ENCODE peak calls at places on chromosomes 13 and 19, in nine cellular contexts. One of them, this sample, is unnamed.

GRCh38 chr13:110706570-110707378 is 858 bp upstream of the CARS2 start:
- ATAC-seq in stimulated activated naive CD8-positive, alpha-beta T cell treated with anti-CD3 and anti-CD28 coated beads, Interleukin-15, amount 100 ng/mL, for 72 hours: no peak
- ATAC-seq in activated naive CD4-positive, alpha-beta T cell treated with anti-CD3 and anti-CD28 coated beads, Interleukin-2, amount 50 U/mL, for 72 hours: no peak
- ATAC-seq in RWPE2: no peak
- ATAC-seq in left cardiac atrium: no peak
- ATAC-seq in CD4-positive, alpha-beta T cell: no peak
- ATAC-seq in HepG2: no peak
- ATAC-seq in activated naive CD8-positive, alpha-beta T cell treated with anti-CD3 and anti-CD28 coated beads, Interleukin-2, amount 10 ng/mL, durations not matched to agents 7 days and 5 days: no peak
- ATAC-seq in naive thymus-derived CD8-positive, alpha-beta T cell: peak
- ATAC-seq in this sample: no peak

GRCh38 chr19:51976852-51977251 is 9.8 kb downstream of the ZNF350 start:
- ATAC-seq in stimulated activated naive CD8-positive, alpha-beta T cell treated with anti-CD3 and anti-CD28 coated beads, Interleukin-15, amount 100 ng/mL, for 72 hours: no peak
- ATAC-seq in activated naive CD4-positive, alpha-beta T cell treated with anti-CD3 and anti-CD28 coated beads, Interleukin-2, amount 50 U/mL, for 72 hours: no peak
- ATAC-seq in RWPE2: no peak
- ATAC-seq in left cardiac atrium: no peak
- ATAC-seq in CD4-positive, alpha-beta T cell: no peak
- ATAC-seq in HepG2: no peak
- ATAC-seq in activated naive CD8-positive, alpha-beta T cell treated with anti-CD3 and anti-CD28 coated beads, Interleukin-2, amount 10 ng/mL, durations not matched to agents 7 days and 5 days: no peak
- ATAC-seq in naive thymus-derived CD8-positive, alpha-beta T cell: no peak
- ATAC-seq in this sample: no peak

GRCh38 chr13:77029436-77029835 is 2.5 kb upstream of the FBXL3 start:
- ATAC-seq in stimulated activated naive CD8-positive, alpha-beta T cell treated with anti-CD3 and anti-CD28 coated beads, Interleukin-15, amount 100 ng/mL, for 72 hours: no peak
- ATAC-seq in activated naive CD4-positive, alpha-beta T cell treated with anti-CD3 and anti-CD28 coated beads, Interleukin-2, amount 50 U/mL, for 72 hours: no peak
- ATAC-seq in RWPE2: no peak
- ATAC-seq in left cardiac atrium: no peak
- ATAC-seq in CD4-positive, alpha-beta T cell: no peak
- ATAC-seq in HepG2: no peak
- ATAC-seq in activated naive CD8-positive, alpha-beta T cell treated with anti-CD3 and anti-CD28 coated beads, Interleukin-2, amount 10 ng/mL, durations not matched to agents 7 days and 5 days: no peak
- ATAC-seq in naive thymus-derived CD8-positive, alpha-beta T cell: no peak
- ATAC-seq in this sample: no peak

GRCh38 chr19:14473915-14474578 is 1.1 kb downstream of the PTGER1 start:
- ATAC-seq in stimulated activated naive CD8-positive, alpha-beta T cell treated with anti-CD3 and anti-CD28 coated beads, Interleukin-15, amount 100 ng/mL, for 72 hours: no peak
- ATAC-seq in activated naive CD4-positive, alpha-beta T cell treated with anti-CD3 and anti-CD28 coated beads, Interleukin-2, amount 50 U/mL, for 72 hours: no peak
- ATAC-seq in RWPE2: no peak
- ATAC-seq in left cardiac atrium: no peak
- ATAC-seq in CD4-positive, alpha-beta T cell: no peak
- ATAC-seq in HepG2: no peak
- ATAC-seq in activated naive CD8-positive, alpha-beta T cell treated with anti-CD3 and anti-CD28 coated beads, Interleukin-2, amount 10 ng/mL, durations not matched to agents 7 days and 5 days: no peak
- ATAC-seq in naive thymus-derived CD8-positive, alpha-beta T cell: no peak
- ATAC-seq in this sample: no peak

GRCh38 chr13:49220856-49221614 is 897 bp downstream of the MLNR start:
- ATAC-seq in stimulated activated naive CD8-positive, alpha-beta T cell treated with anti-CD3 and anti-CD28 coated beads, Interleukin-15, amount 100 ng/mL, for 72 hours: peak
- ATAC-seq in activated naive CD4-positive, alpha-beta T cell treated with anti-CD3 and anti-CD28 coated beads, Interleukin-2, amount 50 U/mL, for 72 hours: peak
- ATAC-seq in RWPE2: no peak
- ATAC-seq in left cardiac atrium: peak
- ATAC-seq in CD4-positive, alpha-beta T cell: no peak
- ATAC-seq in HepG2: no peak
- ATAC-seq in activated naive CD8-positive, alpha-beta T cell treated with anti-CD3 and anti-CD28 coated beads, Interleukin-2, amount 10 ng/mL, durations not matched to agents 7 days and 5 days: peak
- ATAC-seq in naive thymus-derived CD8-positive, alpha-beta T cell: no peak
- ATAC-seq in this sample: peak

GRCh38 chr19:10677796-10678195 is 23.4 kb upstream of the QTRT1 start:
- ATAC-seq in stimulated activated naive CD8-positive, alpha-beta T cell treated with anti-CD3 and anti-CD28 coated beads, Interleukin-15, amount 100 ng/mL, for 72 hours: no peak
- ATAC-seq in activated naive CD4-positive, alpha-beta T cell treated with anti-CD3 and anti-CD28 coated beads, Interleukin-2, amount 50 U/mL, for 72 hours: no peak
- ATAC-seq in RWPE2: no peak
- ATAC-seq in left cardiac atrium: no peak
- ATAC-seq in CD4-positive, alpha-beta T cell: no peak
- ATAC-seq in HepG2: no peak
- ATAC-seq in activated naive CD8-positive, alpha-beta T cell treated with anti-CD3 and anti-CD28 coated beads, Interleukin-2, amount 10 ng/mL, durations not matched to agents 7 days and 5 days: no peak
- ATAC-seq in naive thymus-derived CD8-positive, alpha-beta T cell: no peak
- ATAC-seq in this sample: no peak

GRCh38 chr13:20161275-20161950 is 561 bp upstream of the GJA3 start:
- ATAC-seq in stimulated activated naive CD8-positive, alpha-beta T cell treated with anti-CD3 and anti-CD28 coated beads, Interleukin-15, amount 100 ng/mL, for 72 hours: peak
- ATAC-seq in activated naive CD4-positive, alpha-beta T cell treated with anti-CD3 and anti-CD28 coated beads, Interleukin-2, amount 50 U/mL, for 72 hours: peak
- ATAC-seq in RWPE2: no peak
- ATAC-seq in left cardiac atrium: peak
- ATAC-seq in CD4-positive, alpha-beta T cell: peak
- ATAC-seq in HepG2: no peak
- ATAC-seq in activated naive CD8-positive, alpha-beta T cell treated with anti-CD3 and anti-CD28 coated beads, Interleukin-2, amount 10 ng/mL, durations not matched to agents 7 days and 5 days: peak
- ATAC-seq in naive thymus-derived CD8-positive, alpha-beta T cell: peak
- ATAC-seq in this sample: no peak

GRCh38 chr19:17137417-17137816 is 61.8 kb downstream of the MYO9B start:
- ATAC-seq in stimulated activated naive CD8-positive, alpha-beta T cell treated with anti-CD3 and anti-CD28 coated beads, Interleukin-15, amount 100 ng/mL, for 72 hours: no peak
- ATAC-seq in activated naive CD4-positive, alpha-beta T cell treated with anti-CD3 and anti-CD28 coated beads, Interleukin-2, amount 50 U/mL, for 72 hours: no peak
- ATAC-seq in RWPE2: no peak
- ATAC-seq in left cardiac atrium: no peak
- ATAC-seq in CD4-positive, alpha-beta T cell: no peak
- ATAC-seq in HepG2: no peak
- ATAC-seq in activated naive CD8-positive, alpha-beta T cell treated with anti-CD3 and anti-CD28 coated beads, Interleukin-2, amount 10 ng/mL, durations not matched to agents 7 days and 5 days: no peak
- ATAC-seq in naive thymus-derived CD8-positive, alpha-beta T cell: no peak
- ATAC-seq in this sample: no peak

GRCh38 chr19:4985551-4985991 is 16.7 kb downstream of the KDM4B start:
- ATAC-seq in stimulated activated naive CD8-positive, alpha-beta T cell treated with anti-CD3 and anti-CD28 coated beads, Interleukin-15, amount 100 ng/mL, for 72 hours: no peak
- ATAC-seq in activated naive CD4-positive, alpha-beta T cell treated with anti-CD3 and anti-CD28 coated beads, Interleukin-2, amount 50 U/mL, for 72 hours: no peak
- ATAC-seq in RWPE2: no peak
- ATAC-seq in left cardiac atrium: no peak
- ATAC-seq in CD4-positive, alpha-beta T cell: no peak
- ATAC-seq in HepG2: no peak
- ATAC-seq in activated naive CD8-positive, alpha-beta T cell treated with anti-CD3 and anti-CD28 coated beads, Interleukin-2, amount 10 ng/mL, durations not matched to agents 7 days and 5 days: no peak
- ATAC-seq in naive thymus-derived CD8-positive, alpha-beta T cell: no peak
- ATAC-seq in this sample: no peak

GRCh38 chr19:15399234-15399515 is 19.6 kb upstream of the AKAP8 start:
- ATAC-seq in stimulated activated naive CD8-positive, alpha-beta T cell treated with anti-CD3 and anti-CD28 coated beads, Interleukin-15, amount 100 ng/mL, for 72 hours: no peak
- ATAC-seq in activated naive CD4-positive, alpha-beta T cell treated with anti-CD3 and anti-CD28 coated beads, Interleukin-2, amount 50 U/mL, for 72 hours: no peak
- ATAC-seq in RWPE2: no peak
- ATAC-seq in left cardiac atrium: no peak
- ATAC-seq in CD4-positive, alpha-beta T cell: no peak
- ATAC-seq in HepG2: no peak
- ATAC-seq in activated naive CD8-positive, alpha-beta T cell treated with anti-CD3 and anti-CD28 coated beads, Interleukin-2, amount 10 ng/mL, durations not matched to agents 7 days and 5 days: no peak
- ATAC-seq in naive thymus-derived CD8-positive, alpha-beta T cell: no peak
- ATAC-seq in this sample: no peak

GRCh38 chr13:59408738-59409137 is 755.0 kb downstream of the DIAPH3 start:
- ATAC-seq in stimulated activated naive CD8-positive, alpha-beta T cell treated with anti-CD3 and anti-CD28 coated beads, Interleukin-15, amount 100 ng/mL, for 72 hours: no peak
- ATAC-seq in activated naive CD4-positive, alpha-beta T cell treated with anti-CD3 and anti-CD28 coated beads, Interleukin-2, amount 50 U/mL, for 72 hours: no peak
- ATAC-seq in RWPE2: no peak
- ATAC-seq in left cardiac atrium: no peak
- ATAC-seq in CD4-positive, alpha-beta T cell: no peak
- ATAC-seq in HepG2: no peak
- ATAC-seq in activated naive CD8-positive, alpha-beta T cell treated with anti-CD3 and anti-CD28 coated beads, Interleukin-2, amount 10 ng/mL, durations not matched to agents 7 days and 5 days: no peak
- ATAC-seq in naive thymus-derived CD8-positive, alpha-beta T cell: no peak
- ATAC-seq in this sample: no peak

GRCh38 chr13:25688524-25688923 is 316.8 kb downstream of the ATP8A2 start:
- ATAC-seq in stimulated activated naive CD8-positive, alpha-beta T cell treated with anti-CD3 and anti-CD28 coated beads, Interleukin-15, amount 100 ng/mL, for 72 hours: no peak
- ATAC-seq in activated naive CD4-positive, alpha-beta T cell treated with anti-CD3 and anti-CD28 coated beads, Interleukin-2, amount 50 U/mL, for 72 hours: no peak
- ATAC-seq in RWPE2: no peak
- ATAC-seq in left cardiac atrium: no peak
- ATAC-seq in CD4-positive, alpha-beta T cell: no peak
- ATAC-seq in HepG2: no peak
- ATAC-seq in activated naive CD8-positive, alpha-beta T cell treated with anti-CD3 and anti-CD28 coated beads, Interleukin-2, amount 10 ng/mL, durations not matched to agents 7 days and 5 days: no peak
- ATAC-seq in naive thymus-derived CD8-positive, alpha-beta T cell: no peak
- ATAC-seq in this sample: no peak

GRCh38 chr13:25468330-25469178 is 96.8 kb downstream of the ATP8A2 start:
- ATAC-seq in stimulated activated naive CD8-positive, alpha-beta T cell treated with anti-CD3 and anti-CD28 coated beads, Interleukin-15, amount 100 ng/mL, for 72 hours: peak
- ATAC-seq in activated naive CD4-positive, alpha-beta T cell treated with anti-CD3 and anti-CD28 coated beads, Interleukin-2, amount 50 U/mL, for 72 hours: no peak
- ATAC-seq in RWPE2: peak
- ATAC-seq in left cardiac atrium: peak
- ATAC-seq in CD4-positive, alpha-beta T cell: no peak
- ATAC-seq in HepG2: no peak
- ATAC-seq in activated naive CD8-positive, alpha-beta T cell treated with anti-CD3 and anti-CD28 coated beads, Interleukin-2, amount 10 ng/mL, durations not matched to agents 7 days and 5 days: peak
- ATAC-seq in naive thymus-derived CD8-positive, alpha-beta T cell: no peak
- ATAC-seq in this sample: peak

GRCh38 chr13:79866436-79866835 is 385.5 kb downstream of the NDFIP2 start:
- ATAC-seq in stimulated activated naive CD8-positive, alpha-beta T cell treated with anti-CD3 and anti-CD28 coated beads, Interleukin-15, amount 100 ng/mL, for 72 hours: no peak
- ATAC-seq in activated naive CD4-positive, alpha-beta T cell treated with anti-CD3 and anti-CD28 coated beads, Interleukin-2, amount 50 U/mL, for 72 hours: no peak
- ATAC-seq in RWPE2: no peak
- ATAC-seq in left cardiac atrium: no peak
- ATAC-seq in CD4-positive, alpha-beta T cell: no peak
- ATAC-seq in HepG2: no peak
- ATAC-seq in activated naive CD8-positive, alpha-beta T cell treated with anti-CD3 and anti-CD28 coated beads, Interleukin-2, amount 10 ng/mL, durations not matched to agents 7 days and 5 days: no peak
- ATAC-seq in naive thymus-derived CD8-positive, alpha-beta T cell: no peak
- ATAC-seq in this sample: no peak

GRCh38 chr19:15673176-15673654 is 328 bp downstream of the CYP4F12 start:
- ATAC-seq in stimulated activated naive CD8-positive, alpha-beta T cell treated with anti-CD3 and anti-CD28 coated beads, Interleukin-15, amount 100 ng/mL, for 72 hours: peak
- ATAC-seq in activated naive CD4-positive, alpha-beta T cell treated with anti-CD3 and anti-CD28 coated beads, Interleukin-2, amount 50 U/mL, for 72 hours: no peak
- ATAC-seq in RWPE2: peak
- ATAC-seq in left cardiac atrium: no peak
- ATAC-seq in CD4-positive, alpha-beta T cell: peak
- ATAC-seq in HepG2: peak
- ATAC-seq in activated naive CD8-positive, alpha-beta T cell treated with anti-CD3 and anti-CD28 coated beads, Interleukin-2, amount 10 ng/mL, durations not matched to agents 7 days and 5 days: no peak
- ATAC-seq in naive thymus-derived CD8-positive, alpha-beta T cell: peak
- ATAC-seq in this sample: peak

GRCh38 chr19:18798384-18799352 is 7.6 kb upstream of the COMP start:
- ATAC-seq in stimulated activated naive CD8-positive, alpha-beta T cell treated with anti-CD3 and anti-CD28 coated beads, Interleukin-15, amount 100 ng/mL, for 72 hours: no peak
- ATAC-seq in activated naive CD4-positive, alpha-beta T cell treated with anti-CD3 and anti-CD28 coated beads, Interleukin-2, amount 50 U/mL, for 72 hours: no peak
- ATAC-seq in RWPE2: no peak
- ATAC-seq in left cardiac atrium: no peak
- ATAC-seq in CD4-positive, alpha-beta T cell: no peak
- ATAC-seq in HepG2: peak
- ATAC-seq in activated naive CD8-positive, alpha-beta T cell treated with anti-CD3 and anti-CD28 coated beads, Interleukin-2, amount 10 ng/mL, durations not matched to agents 7 days and 5 days: no peak
- ATAC-seq in naive thymus-derived CD8-positive, alpha-beta T cell: no peak
- ATAC-seq in this sample: no peak

GRCh38 chr19:35510626-35510964 is 2.9 kb downstream of the DMKN start:
- ATAC-seq in stimulated activated naive CD8-positive, alpha-beta T cell treated with anti-CD3 and anti-CD28 coated beads, Interleukin-15, amount 100 ng/mL, for 72 hours: peak
- ATAC-seq in activated naive CD4-positive, alpha-beta T cell treated with anti-CD3 and anti-CD28 coated beads, Interleukin-2, amount 50 U/mL, for 72 hours: peak
- ATAC-seq in RWPE2: no peak
- ATAC-seq in left cardiac atrium: no peak
- ATAC-seq in CD4-positive, alpha-beta T cell: no peak
- ATAC-seq in HepG2: no peak
- ATAC-seq in activated naive CD8-positive, alpha-beta T cell treated with anti-CD3 and anti-CD28 coated beads, Interleukin-2, amount 10 ng/mL, durations not matched to agents 7 days and 5 days: no peak
- ATAC-seq in naive thymus-derived CD8-positive, alpha-beta T cell: no peak
- ATAC-seq in this sample: peak

GRCh38 chr13:40442191-40442590 is 224.2 kb downstream of the FOXO1 start:
- ATAC-seq in stimulated activated naive CD8-positive, alpha-beta T cell treated with anti-CD3 and anti-CD28 coated beads, Interleukin-15, amount 100 ng/mL, for 72 hours: no peak
- ATAC-seq in activated naive CD4-positive, alpha-beta T cell treated with anti-CD3 and anti-CD28 coated beads, Interleukin-2, amount 50 U/mL, for 72 hours: no peak
- ATAC-seq in RWPE2: no peak
- ATAC-seq in left cardiac atrium: no peak
- ATAC-seq in CD4-positive, alpha-beta T cell: no peak
- ATAC-seq in HepG2: no peak
- ATAC-seq in activated naive CD8-positive, alpha-beta T cell treated with anti-CD3 and anti-CD28 coated beads, Interleukin-2, amount 10 ng/mL, durations not matched to agents 7 days and 5 days: no peak
- ATAC-seq in naive thymus-derived CD8-positive, alpha-beta T cell: no peak
- ATAC-seq in this sample: no peak

GRCh38 chr19:6489278-6490061 is 7.9 kb upstream of the DENND1C start:
- ATAC-seq in stimulated activated naive CD8-positive, alpha-beta T cell treated with anti-CD3 and anti-CD28 coated beads, Interleukin-15, amount 100 ng/mL, for 72 hours: peak
- ATAC-seq in activated naive CD4-positive, alpha-beta T cell treated with anti-CD3 and anti-CD28 coated beads, Interleukin-2, amount 50 U/mL, for 72 hours: peak
- ATAC-seq in RWPE2: no peak
- ATAC-seq in left cardiac atrium: no peak
- ATAC-seq in CD4-positive, alpha-beta T cell: no peak
- ATAC-seq in HepG2: no peak
- ATAC-seq in activated naive CD8-positive, alpha-beta T cell treated with anti-CD3 and anti-CD28 coated beads, Interleukin-2, amount 10 ng/mL, durations not matched to agents 7 days and 5 days: peak
- ATAC-seq in naive thymus-derived CD8-positive, alpha-beta T cell: no peak
- ATAC-seq in this sample: no peak

GRCh38 chr19:46714523-46715106 is 2.3 kb downstream of the PRKD2 start:
- ATAC-seq in stimulated activated naive CD8-positive, alpha-beta T cell treated with anti-CD3 and anti-CD28 coated beads, Interleukin-15, amount 100 ng/mL, for 72 hours: peak
- ATAC-seq in activated naive CD4-positive, alpha-beta T cell treated with anti-CD3 and anti-CD28 coated beads, Interleukin-2, amount 50 U/mL, for 72 hours: peak
- ATAC-seq in RWPE2: peak
- ATAC-seq in left cardiac atrium: peak
- ATAC-seq in CD4-positive, alpha-beta T cell: peak
- ATAC-seq in HepG2: peak
- ATAC-seq in activated naive CD8-positive, alpha-beta T cell treated with anti-CD3 and anti-CD28 coated beads, Interleukin-2, amount 10 ng/mL, durations not matched to agents 7 days and 5 days: peak
- ATAC-seq in naive thymus-derived CD8-positive, alpha-beta T cell: peak
- ATAC-seq in this sample: peak

GRCh38 chr13:75600371-75600770 is 35.8 kb upstream of the LMO7 start:
- ATAC-seq in stimulated activated naive CD8-positive, alpha-beta T cell treated with anti-CD3 and anti-CD28 coated beads, Interleukin-15, amount 100 ng/mL, for 72 hours: no peak
- ATAC-seq in activated naive CD4-positive, alpha-beta T cell treated with anti-CD3 and anti-CD28 coated beads, Interleukin-2, amount 50 U/mL, for 72 hours: no peak
- ATAC-seq in RWPE2: no peak
- ATAC-seq in left cardiac atrium: no peak
- ATAC-seq in CD4-positive, alpha-beta T cell: no peak
- ATAC-seq in HepG2: no peak
- ATAC-seq in activated naive CD8-positive, alpha-beta T cell treated with anti-CD3 and anti-CD28 coated beads, Interleukin-2, amount 10 ng/mL, durations not matched to agents 7 days and 5 days: no peak
- ATAC-seq in naive thymus-derived CD8-positive, alpha-beta T cell: no peak
- ATAC-seq in this sample: no peak

GRCh38 chr13:33261426-33262068 is 24.0 kb downstream of the STARD13 start:
- ATAC-seq in stimulated activated naive CD8-positive, alpha-beta T cell treated with anti-CD3 and anti-CD28 coated beads, Interleukin-15, amount 100 ng/mL, for 72 hours: no peak
- ATAC-seq in activated naive CD4-positive, alpha-beta T cell treated with anti-CD3 and anti-CD28 coated beads, Interleukin-2, amount 50 U/mL, for 72 hours: no peak
- ATAC-seq in RWPE2: peak
- ATAC-seq in left cardiac atrium: no peak
- ATAC-seq in CD4-positive, alpha-beta T cell: no peak
- ATAC-seq in HepG2: peak
- ATAC-seq in activated naive CD8-positive, alpha-beta T cell treated with anti-CD3 and anti-CD28 coated beads, Interleukin-2, amount 10 ng/mL, durations not matched to agents 7 days and 5 days: no peak
- ATAC-seq in naive thymus-derived CD8-positive, alpha-beta T cell: no peak
- ATAC-seq in this sample: no peak

GRCh38 chr13:106602178-106602577 is 34.2 kb upstream of the ARGLU1 start:
- ATAC-seq in stimulated activated naive CD8-positive, alpha-beta T cell treated with anti-CD3 and anti-CD28 coated beads, Interleukin-15, amount 100 ng/mL, for 72 hours: no peak
- ATAC-seq in activated naive CD4-positive, alpha-beta T cell treated with anti-CD3 and anti-CD28 coated beads, Interleukin-2, amount 50 U/mL, for 72 hours: no peak
- ATAC-seq in RWPE2: no peak
- ATAC-seq in left cardiac atrium: no peak
- ATAC-seq in CD4-positive, alpha-beta T cell: no peak
- ATAC-seq in HepG2: peak
- ATAC-seq in activated naive CD8-positive, alpha-beta T cell treated with anti-CD3 and anti-CD28 coated beads, Interleukin-2, amount 10 ng/mL, durations not matched to agents 7 days and 5 days: no peak
- ATAC-seq in naive thymus-derived CD8-positive, alpha-beta T cell: no peak
- ATAC-seq in this sample: no peak

GRCh38 chr19:22617614-22618325 is 16.4 kb upstream of the ZNF492 start:
- ATAC-seq in stimulated activated naive CD8-positive, alpha-beta T cell treated with anti-CD3 and anti-CD28 coated beads, Interleukin-15, amount 100 ng/mL, for 72 hours: no peak
- ATAC-seq in activated naive CD4-positive, alpha-beta T cell treated with anti-CD3 and anti-CD28 coated beads, Interleukin-2, amount 50 U/mL, for 72 hours: no peak
- ATAC-seq in RWPE2: no peak
- ATAC-seq in left cardiac atrium: peak
- ATAC-seq in CD4-positive, alpha-beta T cell: no peak
- ATAC-seq in HepG2: no peak
- ATAC-seq in activated naive CD8-positive, alpha-beta T cell treated with anti-CD3 and anti-CD28 coated beads, Interleukin-2, amount 10 ng/mL, durations not matched to agents 7 days and 5 days: no peak
- ATAC-seq in naive thymus-derived CD8-positive, alpha-beta T cell: no peak
- ATAC-seq in this sample: no peak

GRCh38 chr19:6524326-6524725 is 6.5 kb upstream of the TNFSF9 start:
- ATAC-seq in stimulated activated naive CD8-positive, alpha-beta T cell treated with anti-CD3 and anti-CD28 coated beads, Interleukin-15, amount 100 ng/mL, for 72 hours: no peak
- ATAC-seq in activated naive CD4-positive, alpha-beta T cell treated with anti-CD3 and anti-CD28 coated beads, Interleukin-2, amount 50 U/mL, for 72 hours: no peak
- ATAC-seq in RWPE2: no peak
- ATAC-seq in left cardiac atrium: no peak
- ATAC-seq in CD4-positive, alpha-beta T cell: no peak
- ATAC-seq in HepG2: no peak
- ATAC-seq in activated naive CD8-positive, alpha-beta T cell treated with anti-CD3 and anti-CD28 coated beads, Interleukin-2, amount 10 ng/mL, durations not matched to agents 7 days and 5 days: no peak
- ATAC-seq in naive thymus-derived CD8-positive, alpha-beta T cell: no peak
- ATAC-seq in this sample: no peak

GRCh38 chr19:9008667-9009066 is 1.5 kb downstream of the MUC16 start:
- ATAC-seq in stimulated activated naive CD8-positive, alpha-beta T cell treated with anti-CD3 and anti-CD28 coated beads, Interleukin-15, amount 100 ng/mL, for 72 hours: no peak
- ATAC-seq in activated naive CD4-positive, alpha-beta T cell treated with anti-CD3 and anti-CD28 coated beads, Interleukin-2, amount 50 U/mL, for 72 hours: no peak
- ATAC-seq in RWPE2: no peak
- ATAC-seq in left cardiac atrium: no peak
- ATAC-seq in CD4-positive, alpha-beta T cell: no peak
- ATAC-seq in HepG2: no peak
- ATAC-seq in activated naive CD8-positive, alpha-beta T cell treated with anti-CD3 and anti-CD28 coated beads, Interleukin-2, amount 10 ng/mL, durations not matched to agents 7 days and 5 days: no peak
- ATAC-seq in naive thymus-derived CD8-positive, alpha-beta T cell: no peak
- ATAC-seq in this sample: no peak

GRCh38 chr19:29287061-29287460 is 74.1 kb upstream of the UQCRFS1 start:
- ATAC-seq in stimulated activated naive CD8-positive, alpha-beta T cell treated with anti-CD3 and anti-CD28 coated beads, Interleukin-15, amount 100 ng/mL, for 72 hours: no peak
- ATAC-seq in activated naive CD4-positive, alpha-beta T cell treated with anti-CD3 and anti-CD28 coated beads, Interleukin-2, amount 50 U/mL, for 72 hours: no peak
- ATAC-seq in RWPE2: no peak
- ATAC-seq in left cardiac atrium: no peak
- ATAC-seq in CD4-positive, alpha-beta T cell: no peak
- ATAC-seq in HepG2: no peak
- ATAC-seq in activated naive CD8-positive, alpha-beta T cell treated with anti-CD3 and anti-CD28 coated beads, Interleukin-2, amount 10 ng/mL, durations not matched to agents 7 days and 5 days: no peak
- ATAC-seq in naive thymus-derived CD8-positive, alpha-beta T cell: no peak
- ATAC-seq in this sample: no peak

GRCh38 chr19:5628919-5629481 is 6.1 kb downstream of the SAFB start:
- ATAC-seq in stimulated activated naive CD8-positive, alpha-beta T cell treated with anti-CD3 and anti-CD28 coated beads, Interleukin-15, amount 100 ng/mL, for 72 hours: no peak
- ATAC-seq in activated naive CD4-positive, alpha-beta T cell treated with anti-CD3 and anti-CD28 coated beads, Interleukin-2, amount 50 U/mL, for 72 hours: no peak
- ATAC-seq in RWPE2: no peak
- ATAC-seq in left cardiac atrium: no peak
- ATAC-seq in CD4-positive, alpha-beta T cell: no peak
- ATAC-seq in HepG2: no peak
- ATAC-seq in activated naive CD8-positive, alpha-beta T cell treated with anti-CD3 and anti-CD28 coated beads, Interleukin-2, amount 10 ng/mL, durations not matched to agents 7 days and 5 days: no peak
- ATAC-seq in naive thymus-derived CD8-positive, alpha-beta T cell: no peak
- ATAC-seq in this sample: no peak

GRCh38 chr19:19304186-19304975 is 15.9 kb downstream of the SUGP1 start:
- ATAC-seq in stimulated activated naive CD8-positive, alpha-beta T cell treated with anti-CD3 and anti-CD28 coated beads, Interleukin-15, amount 100 ng/mL, for 72 hours: no peak
- ATAC-seq in activated naive CD4-positive, alpha-beta T cell treated with anti-CD3 and anti-CD28 coated beads, Interleukin-2, amount 50 U/mL, for 72 hours: no peak
- ATAC-seq in RWPE2: no peak
- ATAC-seq in left cardiac atrium: no peak
- ATAC-seq in CD4-positive, alpha-beta T cell: no peak
- ATAC-seq in HepG2: no peak
- ATAC-seq in activated naive CD8-positive, alpha-beta T cell treated with anti-CD3 and anti-CD28 coated beads, Interleukin-2, amount 10 ng/mL, durations not matched to agents 7 days and 5 days: no peak
- ATAC-seq in naive thymus-derived CD8-positive, alpha-beta T cell: no peak
- ATAC-seq in this sample: no peak

GRCh38 chr19:5011476-5012238 is 42.7 kb downstream of the KDM4B start:
- ATAC-seq in stimulated activated naive CD8-positive, alpha-beta T cell treated with anti-CD3 and anti-CD28 coated beads, Interleukin-15, amount 100 ng/mL, for 72 hours: no peak
- ATAC-seq in activated naive CD4-positive, alpha-beta T cell treated with anti-CD3 and anti-CD28 coated beads, Interleukin-2, amount 50 U/mL, for 72 hours: no peak
- ATAC-seq in RWPE2: no peak
- ATAC-seq in left cardiac atrium: peak
- ATAC-seq in CD4-positive, alpha-beta T cell: no peak
- ATAC-seq in HepG2: no peak
- ATAC-seq in activated naive CD8-positive, alpha-beta T cell treated with anti-CD3 and anti-CD28 coated beads, Interleukin-2, amount 10 ng/mL, durations not matched to agents 7 days and 5 days: no peak
- ATAC-seq in naive thymus-derived CD8-positive, alpha-beta T cell: no peak
- ATAC-seq in this sample: no peak

GRCh38 chr19:1758959-1759903 is 5.9 kb downstream of the ONECUT3 start:
- ATAC-seq in stimulated activated naive CD8-positive, alpha-beta T cell treated with anti-CD3 and anti-CD28 coated beads, Interleukin-15, amount 100 ng/mL, for 72 hours: no peak
- ATAC-seq in activated naive CD4-positive, alpha-beta T cell treated with anti-CD3 and anti-CD28 coated beads, Interleukin-2, amount 50 U/mL, for 72 hours: no peak
- ATAC-seq in RWPE2: no peak
- ATAC-seq in left cardiac atrium: no peak
- ATAC-seq in CD4-positive, alpha-beta T cell: no peak
- ATAC-seq in HepG2: no peak
- ATAC-seq in activated naive CD8-positive, alpha-beta T cell treated with anti-CD3 and anti-CD28 coated beads, Interleukin-2, amount 10 ng/mL, durations not matched to agents 7 days and 5 days: no peak
- ATAC-seq in naive thymus-derived CD8-positive, alpha-beta T cell: no peak
- ATAC-seq in this sample: no peak